ENCODE peak calls at places on chromosomes 12 and 14, in nine cellular contexts. I, H, Y, Q, G, V, T, P and K are unnamed samples. For H3K4me1, the result is how much of the 10 kb centered on the place peaks cover.

GRCh38 chr12:2691001-2691339 is 103.8 kb upstream of the FKBP4 start:
- DNase-seq in I (no peak), H (peak), Y (no peak), Q (no peak), G (no peak), V (no peak), T (no peak), P (peak), K (no peak)

GRCh38 chr12:34303091-34303870 is 281.0 kb downstream of the ALG10 start:
- DNase-seq in I (no peak), H (no peak), Y (no peak), Q (no peak), G (no peak), V (no peak), T (no peak), P (no peak), K (no peak)

GRCh38 chr14:24437736-24438067 is 4.9 kb downstream of the SDR39U1 start:
- DNase-seq in I (no peak), H (no peak), Y (no peak), Q (no peak), G (no peak), V (no peak), T (no peak), P (no peak), K (no peak)

GRCh38 chr12:48340891-48341290 is 9.8 kb downstream of the ZNF641 start:
- DNase-seq in I (no peak), H (no peak), Y (no peak), Q (no peak), G (no peak), V (no peak), T (no peak), P (no peak), K (no peak)

GRCh38 chr12:114213055-114213561 is 192.8 kb downstream of the TBX5 start:
- DNase-seq in I (no peak), H (no peak), Y (no peak), Q (no peak), G (no peak), V (no peak), T (no peak), P (peak), K (no peak)

GRCh38 chr12:40745386-40745785 is 53.1 kb downstream of the CNTN1 start:
- DNase-seq in I (no peak), H (peak), Y (no peak), Q (no peak), G (no peak), V (no peak), T (no peak), P (no peak), K (no peak)

GRCh38 chr14:53542692-53543091 is 389.6 kb upstream of the DDHD1 start:
- DNase-seq in I (no peak), H (no peak), Y (peak), Q (peak), G (no peak), V (peak), T (no peak), P (no peak), K (no peak)

GRCh38 chr12:53122961-53123468 is 19.7 kb downstream of the SOAT2 start:
- DNase-seq in I (no peak), H (no peak), Y (no peak), Q (no peak), G (peak), V (no peak), T (no peak), P (no peak), K (no peak)

GRCh38 chr12:97642906-97643305 is 180.3 kb downstream of the RMST start:
- DNase-seq in I (no peak), H (peak), Y (no peak), Q (no peak), G (no peak), V (no peak), T (no peak), P (no peak), K (no peak)

GRCh38 chr12:122097641-122098364 is 19.2 kb downstream of the MLXIP start:
- DNase-seq in I (peak), H (no peak), Y (no peak), Q (peak), G (peak), V (peak), T (peak), P (peak), K (peak)

GRCh38 chr14:29925736-29926135 is 1.9 kb downstream of the PRKD1 start:
- DNase-seq in I (no peak), H (peak), Y (no peak), Q (no peak), G (no peak), V (no peak), T (no peak), P (no peak), K (no peak)

GRCh38 chr14:51205486-51205885 is 34.6 kb upstream of the TMX1 start:
- DNase-seq in I (no peak), H (no peak), Y (no peak), Q (no peak), G (no peak), V (no peak), T (no peak), P (no peak), K (no peak)

GRCh38 chr14:45085004-45085403 is 1.1 kb downstream of the PRPF39 start:
- DNase-seq in I (no peak), H (peak), Y (no peak), Q (peak), G (no peak), V (no peak), T (no peak), P (no peak), K (no peak)

GRCh38 chr14:91947196-91948184 is at the start of gene FBLN5:
- DNase-seq in I (peak), H (peak), Y (no peak), Q (no peak), G (peak), V (peak), T (peak), P (peak), K (peak)

GRCh38 chr14:31660728-31661127 is 99.5 kb downstream of the NUBPL start:
- DNase-seq in I (no peak), H (no peak), Y (no peak), Q (no peak), G (no peak), V (no peak), T (no peak), P (no peak), K (no peak)

GRCh38 chr14:77641207-77641533 is 24.7 kb upstream of the SPTLC2 start:
- DNase-seq in I (no peak), H (no peak), Y (peak), Q (no peak), G (no peak), V (no peak), T (no peak), P (no peak), K (no peak)

GRCh38 chr12:93005928-93006654 is 77.0 kb upstream of the EEA1 start:
- DNase-seq in I (no peak), H (peak), Y (no peak), Q (peak), G (no peak), V (no peak), T (no peak), P (peak), K (no peak)

GRCh38 chr14:59161571-59162175 is 26.8 kb upstream of the DAAM1 start:
- DNase-seq in I (no peak), H (peak), Y (no peak), Q (peak), G (no peak), V (no peak), T (no peak), P (no peak), K (no peak)

GRCh38 chr14:60092516-60092915 is 793 bp downstream of the PCNX4 start:
- DNase-seq in I (no peak), H (peak), Y (no peak), Q (peak), G (no peak), V (no peak), T (no peak), P (no peak), K (no peak)

GRCh38 chr12:99498756-99499155 is 148.8 kb upstream of the GARIN6 start:
- DNase-seq in I (no peak), H (no peak), Y (no peak), Q (no peak), G (no peak), V (no peak), T (no peak), P (peak), K (no peak)

GRCh38 chr12:662541-663292 is 528 bp downstream of the NINJ2 start:
- DNase-seq in I (no peak), H (no peak), Y (no peak), Q (no peak), G (no peak), V (no peak), T (no peak), P (no peak), K (no peak)

GRCh38 chr12:79776111-79776510 is 85.3 kb upstream of the PAWR start:
- DNase-seq in I (no peak), H (no peak), Y (no peak), Q (peak), G (no peak), V (no peak), T (no peak), P (no peak), K (no peak)

GRCh38 chr12:113796852-113797534 is 169.1 kb downstream of the RBM19 start:
- DNase-seq in I (peak), H (no peak), Y (no peak), Q (no peak), G (no peak), V (no peak), T (no peak), P (no peak), K (no peak)

GRCh38 chr14:106694638-106695393 is 1168.4 kb downstream of the TMEM121 start:
- DNase-seq in I (no peak), H (no peak), Y (no peak), Q (no peak), G (no peak), V (no peak), T (no peak), P (no peak), K (no peak)

DNA sequence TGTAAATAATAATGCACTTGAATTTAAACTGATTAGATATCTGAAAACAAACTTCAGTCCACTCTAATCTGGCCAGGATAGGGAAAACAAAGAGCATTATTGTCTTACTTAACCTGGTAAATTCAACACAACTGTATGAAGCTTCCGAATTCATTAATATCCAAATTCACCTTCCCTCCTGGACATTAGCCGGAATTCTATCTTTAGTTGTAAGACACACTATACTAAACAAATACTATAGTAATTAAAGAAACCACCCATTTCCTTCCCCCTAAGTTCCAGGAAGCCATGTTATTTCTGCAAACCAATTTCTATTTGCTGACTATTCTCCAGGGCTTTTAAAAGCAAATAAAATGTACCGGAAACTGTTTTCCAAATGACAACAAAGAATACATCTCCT is 122.7 kb upstream of the MDM1 start:
- DNase-seq in I (no peak), H (no peak), Y (no peak), Q (no peak), G (no peak), V (no peak), T (no peak), P (no peak), K (no peak)
- H3K4me1 ChIP-seq in I (under half), H (under half), Y (under half), Q (under half), G (under half), V (under half), T (half or more), P (under half), K (under half)

GRCh38 chr14:68789798-68790655 is 2.8 kb downstream of the ZFP36L1 start:
- DNase-seq in I (peak), H (peak), Y (peak), Q (no peak), G (no peak), V (peak), T (peak), P (peak), K (no peak)
- TF ChIP-seq CTCF in I (peak), H (no peak), Y (no peak), Q (peak), G (no peak), V (no peak), T (no peak), P (no peak), K (no peak)

GRCh38 chr14:102556098-102556677 is 36.3 kb upstream of the RCOR1 start:
- DNase-seq in I (no peak), H (no peak), Y (no peak), Q (no peak), G (no peak), V (no peak), T (no peak), P (peak), K (no peak)
- H3K4me3 ChIP-seq in I (no peak), H (no peak), Y (no peak), Q (no peak), G (no peak), V (no peak), T (no peak), P (no peak), K (no peak)

DNA sequence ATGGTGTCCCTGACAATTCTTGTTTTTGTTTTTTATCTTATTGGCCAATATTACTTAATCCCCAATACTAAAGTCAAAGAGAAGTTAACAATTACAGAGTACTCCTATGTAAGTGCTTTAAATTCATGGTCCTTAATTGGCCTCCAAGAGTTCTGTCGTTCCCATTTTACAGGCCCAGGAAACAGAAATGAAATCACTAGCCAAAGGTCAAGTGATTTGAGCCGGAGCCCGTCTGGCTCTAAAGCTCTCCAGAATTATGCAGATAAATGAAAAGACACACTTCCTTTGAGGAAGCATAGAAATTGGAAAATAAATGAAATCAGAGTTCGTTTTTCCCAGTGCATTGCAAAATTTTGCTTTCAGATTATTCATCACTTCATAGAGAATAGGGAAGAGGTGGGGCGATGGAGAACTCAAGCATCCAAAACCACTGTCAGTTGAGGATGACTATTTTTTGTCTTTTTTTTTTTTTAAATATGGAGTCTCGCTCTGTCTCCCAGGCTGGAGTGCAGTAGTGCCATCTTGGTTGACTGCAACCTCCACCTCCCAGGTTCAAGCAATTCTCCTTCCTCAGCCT is 78.5 kb downstream of the MAP1LC3B2 start:
- DNase-seq in I (no peak), H (no peak), Y (no peak), Q (no peak), G (no peak), V (no peak), T (no peak), P (no peak), K (no peak)
- H3K4me1 ChIP-seq in I (under half), H (under half), Y (under half), Q (half or more), G (under half), V (half or more), T (under half), P (under half), K (under half)

GRCh38 chr14:69548566-69548965 is 26.1 kb downstream of the CCDC177 start:
- DNase-seq in I (no peak), H (no peak), Y (no peak), Q (no peak), G (no peak), V (no peak), T (no peak), P (no peak), K (no peak)

GRCh38 chr14:69543341-69544249 is 31.1 kb downstream of the CCDC177 start:
- DNase-seq in I (peak), H (peak), Y (no peak), Q (no peak), G (no peak), V (peak), T (peak), P (peak), K (no peak)

GRCh38 chr14:69553221-69553620 is 21.4 kb downstream of the CCDC177 start:
- DNase-seq in I (no peak), H (no peak), Y (no peak), Q (no peak), G (no peak), V (no peak), T (no peak), P (no peak), K (no peak)

GRCh38 chr14:69542311-69542710 is 32.4 kb downstream of the CCDC177 start:
- DNase-seq in I (no peak), H (no peak), Y (no peak), Q (no peak), G (no peak), V (no peak), T (no peak), P (no peak), K (no peak)

GRCh38 chr14:69547701-69548348 is 26.8 kb downstream of the CCDC177 start:
- DNase-seq in I (no peak), H (peak), Y (no peak), Q (no peak), G (no peak), V (no peak), T (no peak), P (peak), K (no peak)
- TF ChIP-seq CTCF in I (peak), H (peak), Y (peak), Q (peak), G (peak), V (peak), T (peak), P (peak), K (peak)

GRCh38 chr14:73049428-73049827 is 8.9 kb upstream of the RBM25 start:
- DNase-seq in I (no peak), H (peak), Y (no peak), Q (peak), G (no peak), V (no peak), T (no peak), P (no peak), K (no peak)

GRCh38 chr14:73047808-73048207 is 10.5 kb upstream of the RBM25 start:
- DNase-seq in I (no peak), H (no peak), Y (no peak), Q (no peak), G (no peak), V (no peak), T (no peak), P (no peak), K (no peak)
- H3K4me3 ChIP-seq in I (no peak), H (no peak), Y (no peak), Q (no peak), G (no peak), V (no peak), T (no peak), P (no peak), K (no peak)

GRCh38 chr14:95452176-95452889 is 64.1 kb downstream of the SYNE3 start:
- DNase-seq in I (no peak), H (peak), Y (no peak), Q (peak), G (no peak), V (no peak), T (no peak), P (peak), K (no peak)
- H3K4me1 ChIP-seq in I (under half), H (under half), Y (under half), Q (under half), G (under half), V (under half), T (under half), P (under half), K (under half)